ENCODE peak calls at places on chromosomes 2 and 18, in six cellular contexts. Y is colonic mucosa, G is osteoblast, Z is IMR-90, I is fibroblast of lung, H is HCT116. T is an unnamed sample. For H3K4me1, the result is how much of the 10 kb centered on the place peaks cover.

GRCh38 chr2:70983506-70984227 is 5.2 kb downstream of the ANKRD53 start:
- DNase-seq in Z (no peak), I (no peak), H (no peak), G (peak), Y (no peak), T (no peak)

GRCh38 chr2:141384676-141385075 is 746.1 kb downstream of the LRP1B start:
- DNase-seq in G (no peak), Y (no peak), H (no peak), Z (peak), I (peak), T (no peak)

GRCh38 chr18:25457636-25458035 is 105.7 kb upstream of the ZNF521 start:
- DNase-seq in G (no peak), Z (peak), I (peak), H (no peak), Y (no peak), T (no peak)

GRCh38 chr2:63268946-63269345 is 218.3 kb downstream of the OTX1 start:
- DNase-seq in I (no peak), Y (no peak), G (no peak), Z (no peak), H (no peak), T (no peak)

GRCh38 chr18:58611471-58612131 is 17.3 kb downstream of the ALPK2 start:
- DNase-seq in Y (no peak), I (no peak), G (no peak), H (no peak), Z (no peak), T (no peak)

GRCh38 chr2:199744676-199745075 is 106.3 kb downstream of the FTCDNL1 start:
- DNase-seq in I (no peak), Z (no peak), G (no peak), H (no peak), Y (no peak), T (no peak)

GRCh38 chr2:70132244-70133126 is 45.2 kb downstream of the PCBP1 start:
- DNase-seq in Z (peak), H (no peak), Y (peak), I (peak), G (peak), T (peak)

GRCh38 chr2:64267699-64268098 is 123.5 kb upstream of the PELI1 start:
- DNase-seq in Z (no peak), I (no peak), G (no peak), Y (no peak), H (no peak), T (no peak)

GRCh38 chr2:2057125-2057721 is 273.9 kb downstream of the MYT1L start:
- DNase-seq in Z (no peak), G (no peak), I (no peak), Y (peak), H (peak), T (peak)

GRCh38 chr18:12246849-12247808 is 7.0 kb upstream of the CIDEA start:
- DNase-seq in Y (no peak), G (peak), I (peak), Z (no peak), H (no peak), T (peak)

GRCh38 chr2:177929662-177930522 is 142.7 kb downstream of the PDE11A start:
- DNase-seq in G (no peak), I (no peak), Z (no peak), H (no peak), Y (no peak), T (no peak)

GRCh38 chr2:127656569-127657231 is 10.7 kb downstream of the GPR17 start:
- DNase-seq in G (no peak), Y (no peak), I (no peak), H (no peak), Z (no peak), T (peak)

GRCh38 chr2:127654838-127655175 is 8.9 kb downstream of the GPR17 start:
- DNase-seq in I (no peak), Z (no peak), G (no peak), H (no peak), Y (no peak), T (peak)

GRCh38 chr2:127657232-127657595 is 11.3 kb downstream of the GPR17 start:
- DNase-seq in G (no peak), H (no peak), I (no peak), Z (no peak), Y (no peak), T (peak)

GRCh38 chr2:127654084-127654837 is 8.3 kb downstream of the GPR17 start:
- DNase-seq in I (no peak), Y (no peak), G (no peak), H (no peak), Z (no peak), T (peak)

DNA sequence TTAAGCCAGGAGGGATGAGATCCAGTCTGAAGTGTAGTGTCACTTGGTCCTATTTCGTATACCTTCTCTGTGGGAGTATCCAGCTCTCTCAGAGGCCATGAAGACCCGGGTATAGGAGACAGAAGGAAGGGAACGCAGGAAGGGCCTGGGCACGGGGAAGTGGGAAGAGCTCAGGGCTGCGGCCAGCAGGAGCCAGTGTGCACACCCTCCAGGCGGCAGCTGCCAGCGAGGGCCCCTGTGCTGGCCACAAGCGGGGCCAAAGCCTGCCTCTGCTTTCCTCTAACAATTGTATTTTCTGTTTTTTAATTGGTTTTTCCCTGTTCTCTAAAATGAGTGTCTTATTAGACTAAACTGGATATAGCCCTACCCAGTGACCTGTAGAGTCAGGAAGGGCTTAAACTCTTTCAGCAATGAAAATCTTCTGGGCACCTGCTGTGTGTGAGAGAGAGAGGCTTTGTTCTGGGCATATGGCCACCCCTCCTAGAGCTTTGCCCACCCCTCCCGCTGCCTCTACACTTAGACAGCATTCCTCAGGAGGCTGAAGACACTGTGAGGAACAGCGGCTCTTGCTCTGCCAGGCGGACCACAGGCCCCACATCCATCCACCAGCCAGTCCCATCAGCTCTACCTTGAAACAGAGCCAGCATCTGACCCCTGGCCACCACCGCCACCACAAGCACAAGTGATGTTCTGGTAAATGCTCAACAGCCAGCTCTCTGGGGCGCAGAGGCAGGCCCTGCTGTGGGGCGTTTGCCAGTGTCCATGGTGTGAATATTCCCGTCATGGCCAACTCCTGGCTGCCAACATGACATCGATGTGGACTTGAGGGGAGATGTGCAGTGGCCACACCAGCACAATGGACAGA is 9.5 kb downstream of the GPR17 start:
- DNase-seq in Y (no peak), I (no peak), G (peak), H (no peak), Z (no peak), T (peak)
- H3K4me1 ChIP-seq in Y (under half), I (under half), G (under half), H (under half), Z (under half), T (under half)

GRCh38 chr18:62196978-62197377 is 9.9 kb downstream of the RELCH start:
- DNase-seq in Y (no peak), G (no peak), I (no peak), H (no peak), Z (no peak), T (no peak)

GRCh38 chr18:62199629-62200028 is 12.6 kb downstream of the RELCH start:
- DNase-seq in Y (no peak), I (no peak), H (no peak), G (no peak), Z (no peak), T (no peak)

GRCh38 chr18:62200121-62200914 is 13.3 kb downstream of the RELCH start:
- DNase-seq in I (no peak), H (no peak), G (peak), Z (peak), Y (no peak), T (no peak)

GRCh38 chr18:62196079-62196478 is 9.0 kb downstream of the RELCH start:
- DNase-seq in Y (no peak), G (no peak), H (no peak), Z (no peak), I (no peak), T (no peak)

GRCh38 chr18:62198259-62198658 is 11.2 kb downstream of the RELCH start:
- DNase-seq in Z (no peak), H (no peak), G (no peak), Y (no peak), I (no peak), T (no peak)
- TF ChIP-seq CTCF in Z (no peak), H (no peak), G (no peak), Y (no peak), I (no peak), T (no peak)

DNA sequence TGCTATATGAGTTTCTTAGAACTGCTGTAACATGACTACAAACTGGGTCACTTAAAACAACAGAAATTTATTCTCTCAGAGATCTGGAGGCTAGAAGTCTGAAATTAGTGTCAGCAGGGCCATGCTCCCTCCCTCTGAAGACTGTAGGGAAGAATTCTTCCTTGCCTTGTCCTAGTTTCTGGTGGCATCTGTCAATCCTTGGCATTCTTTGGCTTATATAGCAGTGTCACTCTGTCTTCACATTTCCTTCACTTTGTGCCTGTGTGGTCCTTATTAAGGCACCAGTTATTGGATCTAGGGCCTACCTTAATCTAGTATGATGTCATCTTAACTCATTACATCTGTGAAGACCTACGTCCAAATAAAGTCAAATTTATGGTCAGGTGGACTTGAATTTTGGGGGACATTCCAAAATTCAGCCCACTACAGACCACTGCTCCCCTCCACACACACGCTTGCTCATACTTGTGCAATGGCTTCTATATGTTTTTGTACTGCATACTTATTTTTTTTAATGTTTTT is 7.6 kb downstream of the ZC3H15 start:
- DNase-seq in H (no peak), G (no peak), Y (no peak), I (no peak), Z (no peak), T (no peak)
- H3K4me1 ChIP-seq in H (under half), G (under half), Y (under half), I (under half), Z (under half), T (under half)

GRCh38 chr2:10471956-10472355 is 23.8 kb upstream of the ODC1 start:
- DNase-seq in H (no peak), Y (no peak), Z (no peak), G (no peak), I (no peak), T (peak)
- TF ChIP-seq CTCF in H (no peak), Y (no peak), Z (no peak), G (no peak), I (no peak), T (no peak)

GRCh38 chr2:54097124-54097523 is 18.3 kb upstream of the ACYP2 start:
- DNase-seq in I (no peak), H (no peak), Y (no peak), Z (no peak), G (peak), T (no peak)
- H3K4me1 ChIP-seq in I (under half), H (under half), Y (under half), Z (under half), G (under half), T (under half)

GRCh38 chr2:117968724-117969121 is 45.1 kb downstream of the CCDC93 start:
- DNase-seq in Z (no peak), Y (no peak), I (no peak), G (no peak), H (no peak), T (no peak)
- TF ChIP-seq CTCF in Z (no peak), Y (no peak), I (no peak), G (peak), H (peak), T (no peak)

DNA sequence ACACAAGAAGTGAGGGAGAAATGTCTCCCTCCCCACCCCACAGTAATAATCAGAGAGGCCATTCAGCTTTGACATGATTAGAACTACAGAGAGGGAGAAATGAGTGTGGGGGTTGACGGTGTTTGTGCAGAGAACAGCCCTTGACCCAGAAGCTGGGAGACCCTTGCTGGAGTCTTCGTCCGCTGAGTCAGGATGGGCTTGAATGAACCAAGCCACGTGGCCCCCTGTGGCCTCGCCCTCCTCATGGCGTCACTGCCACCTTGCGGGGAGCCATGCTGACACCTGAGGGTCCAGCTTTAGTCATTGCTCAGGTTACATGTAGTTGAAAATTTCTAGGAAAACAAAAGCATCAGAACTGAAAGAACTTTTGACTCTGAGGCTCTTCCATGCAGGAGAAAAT is 101.2 kb downstream of the DGKD start:
- DNase-seq in Y (no peak), G (no peak), Z (no peak), I (no peak), H (no peak), T (peak)
- H3K4me1 ChIP-seq in Y (under half), G (under half), Z (under half), I (under half), H (under half), T (under half)

GRCh38 chr2:237689569-237690131 is 62.3 kb downstream of the LRRFIP1 start:
- DNase-seq in Y (peak), G (no peak), H (no peak), Z (no peak), I (no peak), T (peak)

GRCh38 chr2:237687666-237688065 is 60.3 kb downstream of the LRRFIP1 start:
- DNase-seq in H (no peak), G (peak), I (peak), Z (peak), Y (peak), T (peak)

GRCh38 chr2:237685408-237685807 is 58.0 kb downstream of the LRRFIP1 start:
- DNase-seq in I (no peak), Z (no peak), H (no peak), G (no peak), Y (no peak), T (peak)

GRCh38 chr2:237688081-237688480 is 60.7 kb downstream of the LRRFIP1 start:
- DNase-seq in G (peak), I (no peak), Y (no peak), H (no peak), Z (no peak), T (no peak)

GRCh38 chr2:237686659-237687136 is 59.3 kb downstream of the LRRFIP1 start:
- DNase-seq in G (no peak), I (no peak), Y (no peak), Z (peak), H (no peak), T (peak)
- TF ChIP-seq CTCF in G (peak), I (no peak), Y (no peak), Z (peak), H (peak), T (no peak)

GRCh38 chr2:191187105-191187829 is 36.5 kb upstream of the STAT4 start:
- DNase-seq in I (no peak), H (no peak), Z (no peak), G (no peak), Y (no peak), T (no peak)

GRCh38 chr2:191188550-191189093 is 37.8 kb upstream of the STAT4 start:
- DNase-seq in G (no peak), H (no peak), I (no peak), Z (no peak), Y (no peak), T (no peak)

GRCh38 chr2:191190439-191190838 is 39.6 kb upstream of the STAT4 start:
- DNase-seq in Y (no peak), Z (no peak), H (no peak), G (no peak), I (no peak), T (no peak)

GRCh38 chr2:191189112-191189635 is 38.4 kb upstream of the STAT4 start:
- DNase-seq in I (no peak), Y (no peak), G (no peak), Z (no peak), H (no peak), T (no peak)

GRCh38 chr2:191190861-191191552 is 40.2 kb upstream of the STAT4 start:
- DNase-seq in G (no peak), I (no peak), H (no peak), Z (no peak), Y (no peak), T (no peak)
- H3K4me1 ChIP-seq in G (under half), I (under half), H (under half), Z (under half), Y (under half), T (under half)

GRCh38 chr2:144099340-144099739 is 420.6 kb downstream of the ZEB2 start:
- DNase-seq in H (no peak), Z (no peak), Y (no peak), I (no peak), G (no peak), T (no peak)

GRCh38 chr2:144102386-144102785 is 417.5 kb downstream of the ZEB2 start:
- DNase-seq in G (no peak), Y (no peak), Z (no peak), H (no peak), I (no peak), T (no peak)

GRCh38 chr2:144097440-144098225 is 422.3 kb downstream of the ZEB2 start:
- DNase-seq in G (no peak), Y (no peak), I (no peak), H (no peak), Z (no peak), T (no peak)

GRCh38 chr2:144096531-144096930 is 423.4 kb downstream of the ZEB2 start:
- DNase-seq in G (no peak), I (peak), H (no peak), Z (peak), Y (no peak), T (no peak)

GRCh38 chr2:144099746-144100438 is 420.0 kb downstream of the ZEB2 start:
- DNase-seq in G (peak), Y (no peak), I (peak), H (no peak), Z (peak), T (no peak)
- TF ChIP-seq CTCF in G (peak), Y (no peak), I (peak), H (no peak), Z (peak), T (no peak)